ENCODE peak calls at places on chromosomes 7 and 10, in four cellular contexts. L is epithelial cell of esophagus, G is choroid plexus epithelial cell, B is tibial artery. I is an unnamed sample.

GRCh38 chr10:49550563-49550962 is 11.6 kb upstream of the ERCC6 start:
- DNase-seq in L (peak; percentile 94), G (peak; percentile 58), B (no peak), I (no peak)

GRCh38 chr7:28572321-28573058 is 160.2 kb downstream of the CREB5 start:
- DNase-seq in L (no peak), G (no peak), B (no peak), I (no peak)

GRCh38 chr10:133379152-133379800 is at the start of gene PAOX:
- DNase-seq in L (peak; percentile 81), G (peak; percentile 65), B (peak; percentile 57), I (no peak)

GRCh38 chr7:147492621-147493020 is 1097.9 kb upstream of the C7orf33 start:
- DNase-seq in L (peak; percentile 60), G (no peak), B (no peak), I (no peak)

GRCh38 chr7:20283385-20283784 is 47.3 kb upstream of the ITGB8 start:
- DNase-seq in L (no peak), G (no peak), B (no peak), I (no peak)

GRCh38 chr7:159048656-159049055 is 96.0 kb downstream of the VIPR2 start:
- DNase-seq in L (no peak), G (no peak), B (no peak), I (no peak)

GRCh38 chr10:118712930-118713634 is 41.7 kb downstream of the CACUL1 start:
- DNase-seq in L (no peak), G (no peak), B (no peak), I (no peak)

GRCh38 chr7:79868010-79868409 is 266.6 kb upstream of the GNAI1 start:
- DNase-seq in L (no peak), G (peak; percentile 59), B (no peak), I (no peak)

GRCh38 chr10:102159831-102160230 is 7.6 kb downstream of the NOLC1 start:
- DNase-seq in L (no peak), G (no peak), B (no peak), I (no peak)

GRCh38 chr7:47293884-47294568 is 287.9 kb downstream of the TNS3 start:
- DNase-seq in L (no peak), G (peak; percentile 76), B (peak; percentile 49), I (no peak)

GRCh38 chr7:118079369-118079768 is 104.6 kb upstream of the LSM8 start:
- DNase-seq in L (peak; percentile 79), G (peak; percentile 19), B (no peak), I (no peak)

GRCh38 chr10:121541450-121541849 is 56.8 kb downstream of the FGFR2 start:
- DNase-seq in L (no peak), G (no peak), B (no peak), I (no peak)

GRCh38 chr7:44193011-44193802 is 4.0 kb upstream of the GCK start:
- DNase-seq in L (no peak), G (no peak), B (no peak), I (no peak)

GRCh38 chr7:32061346-32061745 is 8.9 kb downstream of the PDE1C start:
- DNase-seq in L (no peak), G (no peak), B (no peak), I (no peak)

GRCh38 chr7:32063614-32064013 is 6.6 kb downstream of the PDE1C start:
- DNase-seq in L (no peak), G (no peak), B (no peak), I (no peak)

GRCh38 chr7:32058017-32058416 is 12.2 kb downstream of the PDE1C start:
- DNase-seq in L (no peak), G (no peak), B (no peak), I (no peak)

GRCh38 chr7:32059289-32060045 is 10.7 kb downstream of the PDE1C start:
- DNase-seq in L (no peak), G (peak; percentile 8), B (no peak), I (no peak)

GRCh38 chr7:32062150-32062549 is 8.1 kb downstream of the PDE1C start:
- DNase-seq in L (peak; percentile 44), G (peak; percentile 22), B (peak; percentile 53), I (no peak)
- TF ChIP-seq CTCF in L (peak; percentile 48), G (peak; percentile 56), B (peak; percentile 46), I (peak; percentile 81)

GRCh38 chr10:97687785-97688781 is 1.0 kb upstream of the AVPI1 start:
- DNase-seq in L (peak; percentile 58), G (peak; percentile 75), B (peak; percentile 52), I (no peak)
- H3K4me3 ChIP-seq in L (no peak overlapping the region), G (peak overlapping the region; percentile 92), B (peak overlapping the region; percentile 84), I (peak overlapping the region; percentile 68)

DNA sequence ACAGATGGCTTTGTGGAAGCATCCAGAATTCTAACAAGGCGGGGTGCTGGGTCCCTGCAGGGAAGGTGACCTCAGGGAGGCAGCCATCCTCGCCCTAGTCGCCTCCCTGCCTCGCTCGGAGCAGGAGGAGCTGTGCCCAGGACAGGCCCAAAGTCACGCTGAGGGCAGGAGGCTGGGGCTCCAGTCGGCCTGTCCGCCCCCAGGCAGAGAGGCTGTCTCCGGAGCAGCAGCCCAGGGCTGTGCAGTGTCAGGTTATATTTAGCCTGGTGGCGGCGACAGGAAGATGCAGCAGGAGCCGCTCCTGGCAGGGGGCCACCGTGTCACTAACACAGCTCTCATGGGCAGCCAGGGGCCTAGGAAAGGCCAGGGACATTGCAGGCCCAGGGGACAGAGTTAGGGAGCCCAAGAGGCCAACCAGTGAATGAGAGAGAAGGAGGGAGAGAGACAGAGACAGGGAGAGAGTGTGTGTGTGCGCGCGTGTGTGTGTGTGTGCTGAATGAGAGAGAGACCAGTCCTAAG is 13.5 kb downstream of the KCNH2 start:
- DNase-seq in L (no peak), G (no peak), B (no peak), I (no peak)
- TF ChIP-seq CTCF in L (no peak), G (no peak), B (no peak), I (no peak)

GRCh38 chr7:25858562-25859411 is 293.2 kb upstream of the NFE2L3 start:
- DNase-seq in L (no peak), G (no peak), B (no peak), I (no peak)

GRCh38 chr7:25859412-25859704 is 292.6 kb upstream of the NFE2L3 start:
- DNase-seq in L (no peak), G (no peak), B (no peak), I (no peak)

GRCh38 chr7:25857376-25858067 is 294.5 kb upstream of the NFE2L3 start:
- DNase-seq in L (peak; percentile 78), G (peak; percentile 83), B (no peak), I (no peak)

GRCh38 chr7:25859732-25860131 is 292.3 kb upstream of the NFE2L3 start:
- DNase-seq in L (no peak), G (no peak), B (no peak), I (no peak)

GRCh38 chr7:25858200-25858561 is 293.8 kb upstream of the NFE2L3 start:
- DNase-seq in L (no peak), G (no peak), B (no peak), I (no peak)
- H3K4me3 ChIP-seq in L (no peak overlapping the region), G (no peak overlapping the region), B (no peak overlapping the region), I (no peak overlapping the region)

I was measured in GM12864.